ENCODE peak calls at places on chromosomes 6 and 20, in eight cellular contexts. E is body of pancreas, G is stomach, V is HCT116, A is IMR-90, M is heart left ventricle, B is uterus, Z is ovary. W is an unnamed sample.

GRCh38 chr6:35188886-35189285 is 24.9 kb upstream of the SCUBE3 start:
- DNase-seq in E (no peak), G (no peak), V (no peak), A (no peak), M (no peak), B (no peak), Z (no peak), W (no peak)

GRCh38 chr20:47223896-47224295 is 132.6 kb downstream of the ZMYND8 start:
- DNase-seq in E (no peak), G (no peak), V (no peak), A (no peak), M (no peak), B (no peak), Z (no peak), W (no peak)

GRCh38 chr6:141421378-141421777 is 711.3 kb upstream of the GJE1 start:
- DNase-seq in E (no peak), G (no peak), V (peak; percentile 8), A (peak; percentile 85), M (no peak), B (no peak), Z (no peak), W (no peak)

GRCh38 chr20:20547876-20548266 is 164.6 kb downstream of the RALGAPA2 start:
- DNase-seq in E (no peak), G (no peak), V (no peak), A (no peak), M (no peak), B (no peak), Z (no peak), W (no peak)

GRCh38 chr20:46056970-46057855 is 28.2 kb downstream of the SLC12A5 start:
- DNase-seq in E (no peak), G (no peak), V (no peak), A (peak; percentile 42), M (peak; percentile 53), B (peak; percentile 52), Z (peak; percentile 64), W (no peak)

GRCh38 chr6:125154184-125155135 is 887 bp downstream of the TPD52L1 start:
- DNase-seq in E (peak; percentile 63), G (no peak), V (peak; percentile 51), A (no peak), M (peak; percentile 14), B (peak; percentile 26), Z (peak; percentile 46), W (peak; percentile 46)

GRCh38 chr6:106727480-106728153 is 98.2 kb downstream of the QRSL1 start:
- DNase-seq in E (no peak), G (no peak), V (no peak), A (no peak), M (no peak), B (no peak), Z (no peak), W (no peak)

GRCh38 chr6:26269406-26270120 is 95.4 kb upstream of the BTN3A2 start:
- DNase-seq in E (no peak), G (no peak), V (no peak), A (no peak), M (no peak), B (no peak), Z (no peak), W (no peak)

GRCh38 chr6:43799671-43800623 is 29.9 kb downstream of the VEGFA start:
- DNase-seq in E (no peak), G (no peak), V (no peak), A (no peak), M (no peak), B (no peak), Z (no peak), W (peak; percentile 51)

GRCh38 chr6:44309092-44309491 is 4.1 kb downstream of the AARS2 start:
- DNase-seq in E (no peak), G (no peak), V (no peak), A (peak; percentile 85), M (peak; percentile 37), B (no peak), Z (no peak), W (no peak)

GRCh38 chr20:49288250-49288751 is 10.4 kb upstream of the ZNFX1 start:
- DNase-seq in E (no peak), G (no peak), V (no peak), A (no peak), M (no peak), B (no peak), Z (no peak), W (no peak)
- TF ChIP-seq POLR2A in E (no peak), G (no peak), V (no peak), A (peak; percentile 47), M (no peak), B (no peak), Z (no peak), W (no peak)

DNA sequence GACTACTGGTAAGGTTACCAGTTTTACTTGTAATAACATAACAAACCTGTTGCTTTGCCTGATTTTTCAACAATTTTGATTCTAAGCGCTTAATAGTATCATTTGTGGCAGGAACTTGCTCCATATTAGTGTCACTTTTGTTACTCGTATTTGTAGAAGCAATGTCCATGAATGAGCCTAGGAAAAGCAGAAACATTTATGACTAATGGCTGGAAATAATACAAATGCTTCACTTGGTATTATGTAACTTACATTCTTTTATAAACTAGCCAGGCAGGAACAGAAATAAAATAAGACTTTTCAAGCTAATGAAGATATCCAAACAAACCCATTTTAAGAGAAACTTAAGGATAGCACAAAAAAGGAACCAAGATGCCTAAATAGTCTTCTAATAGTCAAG is 38.9 kb downstream of the MAP3K7 start:
- DNase-seq in E (no peak), G (no peak), V (no peak), A (peak; percentile 16), M (no peak), B (no peak), Z (no peak), W (no peak)
- H3K36me3 ChIP-seq in E (peaks cover 7% of the 10 kb centered on the region), G (peaks cover 100% of the 10 kb centered on the region), V (peaks cover 19% of the 10 kb centered on the region), A (peaks cover 26% of the 10 kb centered on the region), M (peaks cover 100% of the 10 kb centered on the region), B (no peaks in the 10 kb centered on the region), Z (no peaks in the 10 kb centered on the region), W (no peaks in the 10 kb centered on the region)

GRCh38 chr6:146041282-146041681 is 12.4 kb downstream of the GRM1 start:
- DNase-seq in E (no peak), G (no peak), V (peak; percentile 18), A (no peak), M (no peak), B (no peak), Z (no peak), W (no peak)
- TF ChIP-seq CTCF in E (no peak), G (no peak), V (peak; percentile 49), A (no peak), M (peak; percentile 12), B (no peak), Z (no peak), W (no peak)

DNA sequence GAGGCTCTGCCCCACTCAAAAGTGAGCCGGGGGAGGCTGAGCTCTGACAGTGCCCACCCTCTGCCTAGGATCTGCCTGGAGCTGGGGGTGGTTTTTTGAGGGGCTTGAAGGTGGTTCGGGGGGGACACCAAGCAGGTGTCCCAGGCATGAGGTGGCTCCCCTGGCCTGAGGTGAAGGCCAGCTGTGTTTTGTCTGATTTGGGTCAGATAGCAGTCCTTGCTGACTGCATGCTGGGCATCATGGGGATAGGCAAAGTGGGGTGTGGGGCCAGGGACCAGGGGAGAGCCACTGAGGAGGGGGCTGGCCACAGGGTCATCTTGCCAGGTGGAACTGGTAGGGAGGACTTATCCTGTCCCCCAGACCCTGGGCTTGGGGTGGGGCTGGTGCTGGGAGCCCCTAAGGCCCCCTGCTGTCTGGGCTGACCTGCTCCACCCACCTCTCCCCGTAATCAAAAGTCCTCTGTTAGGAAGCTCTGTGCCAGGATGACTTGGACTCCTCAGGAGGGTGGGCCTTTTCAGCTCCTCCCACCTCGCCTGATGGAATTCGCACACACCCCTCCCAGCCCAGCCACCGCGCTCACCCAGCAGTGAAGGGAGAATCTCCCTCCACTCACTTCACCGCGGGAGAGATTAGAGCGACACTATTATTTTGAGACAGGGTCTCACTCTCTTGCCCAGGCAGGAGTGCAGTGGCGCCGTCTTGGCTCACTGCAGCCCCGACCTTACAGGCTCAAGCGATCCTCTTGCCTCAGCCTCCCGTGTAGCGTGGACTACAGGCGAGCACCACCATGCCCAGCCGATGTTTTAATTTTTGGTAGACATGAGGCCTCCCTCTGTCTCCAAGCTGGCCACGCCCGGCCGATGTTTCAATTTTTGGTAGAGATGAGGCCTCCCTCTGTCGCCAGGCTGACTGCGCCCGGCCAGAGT is 1.5 kb upstream of the COL9A3 start:
- DNase-seq in E (no peak), G (no peak), V (no peak), A (peak; percentile 41), M (no peak), B (no peak), Z (no peak), W (no peak)
- TF ChIP-seq POLR2A in E (no peak), G (no peak), V (no peak), A (no peak), M (no peak), B (no peak), Z (no peak), W (no peak)

GRCh38 chr20:50874111-50874757 is 57.0 kb downstream of the ADNP start:
- DNase-seq in E (no peak), G (no peak), V (no peak), A (no peak), M (no peak), B (no peak), Z (peak; percentile 27), W (no peak)

GRCh38 chr20:50870572-50871161 is 60.6 kb downstream of the ADNP start:
- DNase-seq in E (no peak), G (no peak), V (no peak), A (peak; percentile 52), M (no peak), B (no peak), Z (peak; percentile 55), W (no peak)

GRCh38 chr20:50873518-50873959 is 57.7 kb downstream of the ADNP start:
- DNase-seq in E (no peak), G (no peak), V (no peak), A (no peak), M (no peak), B (no peak), Z (no peak), W (no peak)

GRCh38 chr20:50874758-50875665 is 56.2 kb downstream of the ADNP start:
- DNase-seq in E (no peak), G (no peak), V (no peak), A (no peak), M (no peak), B (no peak), Z (no peak), W (no peak)

DNA sequence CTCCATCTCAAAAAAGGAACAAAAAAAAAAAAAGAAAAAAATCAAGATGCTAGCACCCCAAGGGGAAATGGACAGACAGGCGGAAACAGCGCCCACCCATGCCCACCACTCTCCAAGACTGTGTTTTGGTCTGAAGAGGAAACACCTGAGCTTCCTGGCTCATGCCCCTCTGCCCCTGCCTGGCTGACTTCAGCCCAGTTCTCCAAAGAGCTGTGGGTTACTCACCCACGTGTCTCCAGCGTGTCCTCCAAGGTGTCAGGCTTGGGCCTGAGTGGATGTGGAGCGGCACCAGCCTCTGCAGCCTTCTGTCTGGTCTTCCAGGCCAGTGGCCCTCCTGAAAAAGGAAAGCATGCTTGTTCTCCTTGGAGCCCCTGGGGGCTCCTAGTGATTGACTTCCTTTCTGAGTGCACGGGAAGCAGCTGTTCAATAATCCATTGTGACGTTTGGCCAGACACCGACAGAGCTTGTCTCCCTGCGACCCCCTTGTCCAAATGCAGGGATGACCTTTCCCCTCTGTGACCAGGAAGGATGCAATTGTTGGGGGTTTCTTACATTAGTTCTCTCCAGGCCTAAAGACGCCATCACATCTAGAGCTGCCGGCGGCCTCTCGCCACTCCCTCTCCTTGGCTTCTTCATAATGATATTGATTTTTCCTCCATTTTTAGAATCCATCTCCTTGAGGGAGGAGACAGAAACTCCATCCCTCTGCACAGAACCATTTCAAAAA is 58.5 kb downstream of the ADNP start:
- DNase-seq in E (no peak), G (no peak), V (no peak), A (no peak), M (no peak), B (no peak), Z (no peak), W (peak; percentile 20)
- H3K36me3 ChIP-seq in E (no peaks in the 10 kb centered on the region), G (peaks cover 6% of the 10 kb centered on the region), V (no peaks in the 10 kb centered on the region), A (peaks cover 10% of the 10 kb centered on the region), M (no peaks in the 10 kb centered on the region), B (no peaks in the 10 kb centered on the region), Z (no peaks in the 10 kb centered on the region), W (no peaks in the 10 kb centered on the region)

W was measured in Peyer's patch.